ENCODE peak calls at places on chromosomes 6 and 20, in seven cellular contexts. G, W, P, N, J, C and X are unnamed samples.

GRCh38 chr6:2632368-2632767 is 118.4 kb downstream of the MYLK4 start:
- DNase-seq in J (peak), G (no peak), W (no peak), P (peak), N (no peak), C (no peak), X (no peak)

GRCh38 chr20:14924433-14924832 is 587.0 kb upstream of the FLRT3 start:
- DNase-seq in G (no peak), W (no peak), N (no peak), P (no peak), J (no peak), C (no peak), X (no peak)

GRCh38 chr20:7171911-7172310 is 404.4 kb downstream of the BMP2 start:
- DNase-seq in G (no peak), W (no peak), N (no peak), P (peak), J (no peak), C (no peak), X (no peak)

GRCh38 chr20:62922451-62922921 is 3.8 kb downstream of the DIDO1 start:
- DNase-seq in W (no peak), J (no peak), G (no peak), C (no peak), N (no peak), P (no peak), X (no peak)

GRCh38 chr20:57410398-57411323 is 19.5 kb downstream of the RBM38 start:
- DNase-seq in W (no peak), N (no peak), C (no peak), G (no peak), P (no peak), J (no peak), X (no peak)

GRCh38 chr6:33824461-33825154 is 20.8 kb upstream of the MLN start:
- DNase-seq in G (no peak), N (peak), C (no peak), J (peak), W (no peak), P (peak), X (no peak)

GRCh38 chr6:166752928-166753721 is 126.1 kb upstream of the RPS6KA2 start:
- DNase-seq in P (no peak), W (no peak), J (no peak), G (no peak), C (no peak), N (no peak), X (no peak)

GRCh38 chr6:145539831-145540230 is 195.5 kb downstream of the EPM2A start:
- DNase-seq in J (no peak), N (no peak), C (no peak), G (no peak), P (peak), W (no peak), X (no peak)

GRCh38 chr20:51004305-51004727 is 18.6 kb downstream of the KCNG1 start:
- DNase-seq in W (no peak), N (no peak), J (no peak), C (no peak), G (no peak), P (no peak), X (no peak)

GRCh38 chr6:120378582-120379220 is 955.6 kb downstream of the TBC1D32 start:
- DNase-seq in J (no peak), N (no peak), G (no peak), C (no peak), W (peak), P (peak), X (no peak)

GRCh38 chr6:169915769-169916550 is 164.5 kb downstream of the ERMARD start:
- DNase-seq in P (no peak), N (no peak), J (no peak), W (no peak), C (no peak), G (no peak), X (no peak)